ENCODE peak calls at places on chromosome 13, in five cellular contexts. L is fibroblast of lung, Z is psoas muscle, D is AG09309, H is left lung. F is an unnamed sample.

GRCh38 chr13:41059466-41059865 is 1.8 kb upstream of the WBP4 start:
- DNase-seq in L (no peak), D (no peak), Z (no peak), H (no peak), F (no peak)

GRCh38 chr13:72805663-72806341 is 23.9 kb downstream of the PIBF1 start:
- DNase-seq in D (no peak), Z (no peak), H (no peak), L (peak; percentile 3), F (no peak)

GRCh38 chr13:49071341-49071937 is 95.7 kb downstream of the FNDC3A start:
- DNase-seq in H (no peak), Z (no peak), L (no peak), D (no peak), F (no peak)

GRCh38 chr13:39317284-39317683 is 279.0 kb downstream of the NHLRC3 start:
- DNase-seq in H (no peak), D (no peak), Z (peak; percentile 47), L (peak; percentile 88), F (no peak)

GRCh38 chr13:35857769-35858168 is 273.4 kb downstream of the DCLK1 start:
- DNase-seq in D (no peak), L (no peak), H (no peak), Z (no peak), F (no peak)

GRCh38 chr13:107977175-107977574 is 238.2 kb downstream of the LIG4 start:
- DNase-seq in D (no peak), Z (no peak), H (no peak), L (no peak), F (no peak)

GRCh38 chr13:94660695-94661324 is 51.5 kb downstream of the SOX21 start:
- DNase-seq in Z (no peak), D (no peak), L (peak; percentile 51), H (no peak), F (no peak)

GRCh38 chr13:95754069-95754468 is 77.1 kb downstream of the DNAJC3 start:
- DNase-seq in D (no peak), L (no peak), H (no peak), Z (no peak), F (no peak)

GRCh38 chr13:101552797-101553196 is 100.3 kb downstream of the ITGBL1 start:
- DNase-seq in D (no peak), Z (no peak), L (peak; percentile 46), H (no peak), F (peak; percentile 41)

GRCh38 chr13:95948646-95949045 is 104.6 kb downstream of the UGGT2 start:
- DNase-seq in L (peak; percentile 38), D (no peak), H (no peak), Z (no peak), F (no peak)

GRCh38 chr13:98273824-98274786 is 97.0 kb upstream of the RNF113B start:
- DNase-seq in H (no peak), L (peak; percentile 37), D (no peak), Z (no peak), F (no peak)

GRCh38 chr13:105920375-105920774 is 615.1 kb downstream of the EFNB2 start:
- DNase-seq in H (no peak), L (peak; percentile 98), D (peak; percentile 52), Z (no peak), F (no peak)

GRCh38 chr13:60402022-60402421 is 5.0 kb downstream of the TDRD3 start:
- DNase-seq in Z (no peak), H (no peak), L (no peak), D (no peak), F (no peak)

GRCh38 chr13:105979131-105979530 is 556.3 kb downstream of the EFNB2 start:
- DNase-seq in L (no peak), D (no peak), H (no peak), Z (no peak), F (no peak)

GRCh38 chr13:26168276-26168814 is 53.8 kb downstream of the RNF6 start:
- DNase-seq in Z (no peak), D (no peak), H (no peak), L (peak; percentile 38), F (no peak)

GRCh38 chr13:20993661-20994440 is 67.5 kb downstream of the LATS2 start:
- DNase-seq in D (peak; percentile 88), Z (no peak), H (no peak), L (peak; percentile 66), F (peak; percentile 65)

GRCh38 chr13:112069727-112070300 is 2.9 kb downstream of the SOX1 start:
- DNase-seq in H (no peak), Z (no peak), L (no peak), D (no peak), F (no peak)

GRCh38 chr13:51534075-51534817 is 50.0 kb upstream of the WDFY2 start:
- DNase-seq in L (no peak), Z (peak; percentile 28), H (peak; percentile 68), D (no peak), F (no peak)

GRCh38 chr13:46041335-46041934 is 11.1 kb downstream of the ZC3H13 start:
- DNase-seq in Z (no peak), L (peak; percentile 79), H (no peak), D (peak; percentile 13), F (no peak)

GRCh38 chr13:83620535-83621220 is 261.6 kb downstream of the SLITRK1 start:
- DNase-seq in H (no peak), L (peak; percentile 61), Z (no peak), D (peak; percentile 25), F (no peak)

GRCh38 chr13:88303605-88304004 is 632.4 kb downstream of the SLITRK5 start:
- DNase-seq in L (no peak), Z (no peak), D (no peak), H (no peak), F (no peak)

GRCh38 chr13:100532090-100532766 is 56.4 kb downstream of the GGACT start:
- DNase-seq in D (no peak), L (no peak), Z (no peak), H (no peak), F (no peak)

GRCh38 chr13:113022391-113023216 is 53.6 kb downstream of the MCF2L start:
- DNase-seq in D (no peak), Z (no peak), L (no peak), H (no peak), F (no peak)

GRCh38 chr13:54361460-54361859 is 1332.8 kb downstream of the OLFM4 start:
- DNase-seq in L (no peak), D (no peak), Z (no peak), H (no peak), F (no peak)

GRCh38 chr13:51154029-51154555 is 43.0 kb upstream of the C13orf42 start:
- DNase-seq in H (no peak), D (peak; percentile 10), Z (no peak), L (peak; percentile 27), F (no peak)

GRCh38 chr13:32804673-32805260 is 211.5 kb upstream of the KL start:
- DNase-seq in H (no peak), L (peak; percentile 46), D (no peak), Z (no peak), F (no peak)

GRCh38 chr13:44040754-44041100 is 161.0 kb downstream of the LACC1 start:
- DNase-seq in L (peak; percentile 69), D (no peak), Z (no peak), H (no peak), F (no peak)

GRCh38 chr13:27770809-27771208 is 21.5 kb upstream of the GSX1 start:
- DNase-seq in H (no peak), D (no peak), Z (no peak), L (peak; percentile 11), F (no peak)

GRCh38 chr13:76505437-76505836 is 380.8 kb downstream of the KCTD12 start:
- DNase-seq in D (no peak), H (no peak), L (no peak), Z (no peak), F (no peak)

GRCh38 chr13:76286178-76286577 is 600.0 kb downstream of the KCTD12 start:
- DNase-seq in D (peak; percentile 58), Z (no peak), H (no peak), L (peak; percentile 69), F (peak; percentile 55)

GRCh38 chr13:101618440-101619187 is 166.1 kb downstream of the ITGBL1 start:
- DNase-seq in H (no peak), D (no peak), L (no peak), Z (no peak), F (no peak)

GRCh38 chr13:110238795-110239194 is 68.2 kb downstream of the COL4A1 start:
- DNase-seq in L (no peak), D (no peak), Z (no peak), H (no peak), F (no peak)

GRCh38 chr13:87331178-87331577 is 340.0 kb upstream of the SLITRK5 start:
- DNase-seq in D (no peak), L (peak; percentile 74), Z (no peak), H (no peak), F (no peak)

GRCh38 chr13:34161829-34162544 is 344.0 kb downstream of the RFC3 start:
- DNase-seq in D (peak; percentile 86), L (peak; percentile 86), H (no peak), Z (no peak), F (peak; percentile 82)
- H3K4me3 ChIP-seq in D (no peak overlapping the region), L (no peak overlapping the region), H (no peak overlapping the region), Z (peak overlapping the region; percentile 38), F (no peak overlapping the region)

GRCh38 chr13:50089633-50090032 is 74.4 kb downstream of the KCNRG start:
- DNase-seq in D (no peak), L (no peak), Z (no peak), H (no peak), F (no peak)
- TF ChIP-seq CTCF in D (no peak), L (no peak), Z (no peak), H (no peak), F (no peak)

GRCh38 chr13:114079601-114080536 is 52.6 kb downstream of the RASA3 start:
- DNase-seq in D (no peak), L (no peak), Z (no peak), H (peak; percentile 25), F (no peak)
- H3K4me3 ChIP-seq in D (no peak overlapping the region), L (no peak overlapping the region), Z (no peak overlapping the region), H (no peak overlapping the region), F (no peak overlapping the region)

GRCh38 chr13:92574499-92574898 is 652.1 kb upstream of the GPC6 start:
- DNase-seq in L (no peak), H (no peak), Z (no peak), D (no peak), F (no peak)

GRCh38 chr13:92575782-92576181 is 650.8 kb upstream of the GPC6 start:
- DNase-seq in L (no peak), D (no peak), Z (no peak), H (no peak), F (no peak)

GRCh38 chr13:92578358-92578757 is 648.2 kb upstream of the GPC6 start:
- DNase-seq in L (no peak), Z (no peak), D (no peak), H (no peak), F (no peak)

GRCh38 chr13:92572190-92572589 is 654.4 kb upstream of the GPC6 start:
- DNase-seq in Z (no peak), L (no peak), D (no peak), H (no peak), F (no peak)

DNA sequence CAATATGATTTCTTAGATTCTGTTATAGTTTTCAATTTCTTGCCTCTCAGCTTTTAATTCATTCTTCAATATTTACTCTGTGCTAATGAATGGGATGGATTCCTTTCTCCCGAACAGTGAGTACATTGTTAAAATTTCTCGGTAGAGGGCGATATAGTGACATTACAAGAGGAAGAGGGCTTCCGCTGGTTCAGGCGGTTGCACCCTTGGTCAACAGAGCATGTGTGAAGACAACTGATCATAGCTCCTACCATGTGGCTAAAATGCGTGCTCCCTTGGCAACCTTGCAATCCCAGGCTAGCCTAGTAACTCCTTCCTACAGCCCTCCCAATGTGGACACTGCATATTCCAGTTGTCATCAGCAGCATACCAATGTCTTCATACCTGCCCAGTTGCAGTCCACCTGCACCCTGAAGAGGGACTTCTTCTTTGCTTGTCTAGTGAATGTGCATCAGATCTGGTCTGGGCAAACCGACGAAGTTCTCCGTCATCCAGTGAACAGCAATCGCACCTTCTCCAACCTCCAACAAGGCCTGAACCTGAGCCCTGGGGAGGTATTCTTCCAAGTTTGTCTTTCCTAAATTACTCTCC is 653.0 kb upstream of the GPC6 start:
- DNase-seq in D (no peak), L (peak; percentile 20), H (no peak), Z (no peak), F (no peak)
- TF ChIP-seq CTCF in D (no peak), L (peak; percentile 20), H (no peak), Z (no peak), F (no peak)